ENCODE peak calls at places on chromosomes 6 and 20, in ten cellular contexts. Z, Y, O, V, A, R, K, J, X and U are unnamed samples.

GRCh38 chr6:45986746-45987274 is 28.9 kb downstream of the CLIC5 start:
- DNase-seq in Z (no peak), Y (peak), O (no peak), V (no peak), A (no peak), R (no peak), K (no peak), J (no peak), X (no peak), U (no peak)

GRCh38 chr6:106569444-106569843 is 59.9 kb downstream of the RTN4IP1 start:
- DNase-seq in Z (peak), Y (no peak), O (no peak), V (no peak), A (no peak), R (no peak), K (no peak), J (no peak), X (no peak), U (no peak)

GRCh38 chr6:89776583-89777233 is 42.9 kb downstream of the MDN1 start:
- DNase-seq in Z (no peak), Y (no peak), O (no peak), V (no peak), A (no peak), R (no peak), K (no peak), J (no peak), X (no peak), U (no peak)

GRCh38 chr20:34768105-34768504 is 57.3 kb downstream of the NCOA6 start:
- DNase-seq in Z (peak), Y (no peak), O (no peak), V (no peak), A (no peak), R (no peak), K (no peak), J (no peak), X (no peak), U (no peak)

GRCh38 chr20:53872081-53872541 is 198.3 kb downstream of the BCAS1 start:
- DNase-seq in Z (no peak), Y (no peak), O (no peak), V (no peak), A (no peak), R (no peak), K (no peak), J (no peak), X (no peak), U (no peak)

GRCh38 chr6:56370591-56371198 is 123.3 kb upstream of the COL21A1 start:
- DNase-seq in Z (peak), Y (no peak), O (no peak), V (peak), A (peak), R (no peak), K (no peak), J (peak), X (peak), U (no peak)

GRCh38 chr6:68990313-68990712 is 355.2 kb downstream of the ADGRB3 start:
- DNase-seq in Z (no peak), Y (no peak), O (no peak), V (no peak), A (no peak), R (no peak), K (no peak), J (no peak), X (no peak), U (no peak)

GRCh38 chr20:24743641-24744040 is 205.4 kb upstream of the CST7 start:
- DNase-seq in Z (no peak), Y (no peak), O (no peak), V (no peak), A (no peak), R (no peak), K (no peak), J (no peak), X (no peak), U (no peak)

GRCh38 chr20:64233725-64234124 is 21.8 kb upstream of the PCMTD2 start:
- DNase-seq in Z (no peak), Y (peak), O (no peak), V (no peak), A (no peak), R (peak), K (peak), J (no peak), X (no peak), U (no peak)

GRCh38 chr6:38012573-38012972 is 193.0 kb downstream of the ZFAND3 start:
- DNase-seq in Z (peak), Y (no peak), O (peak), V (no peak), A (peak), R (no peak), K (peak), J (no peak), X (no peak), U (no peak)

GRCh38 chr20:37547912-37548311 is 20.2 kb upstream of the BLCAP start:
- DNase-seq in Z (no peak), Y (no peak), O (no peak), V (no peak), A (no peak), R (no peak), K (no peak), J (no peak), X (no peak), U (no peak)

GRCh38 chr6:2376429-2377355 is 131.3 kb upstream of the GMDS start:
- DNase-seq in Z (peak), Y (no peak), O (peak), V (peak), A (peak), R (no peak), K (no peak), J (peak), X (no peak), U (no peak)

GRCh38 chr6:79574636-79575035 is 37.4 kb upstream of the LCA5 start:
- DNase-seq in Z (peak), Y (no peak), O (peak), V (no peak), A (no peak), R (no peak), K (no peak), J (no peak), X (no peak), U (no peak)

GRCh38 chr6:134041093-134041492 is 11.3 kb downstream of the SLC2A12 start:
- DNase-seq in Z (peak), Y (no peak), O (peak), V (no peak), A (peak), R (no peak), K (no peak), J (no peak), X (no peak), U (no peak)

GRCh38 chr20:9958693-9959092 is 76.1 kb upstream of the ANKEF1 start:
- DNase-seq in Z (no peak), Y (no peak), O (no peak), V (no peak), A (no peak), R (no peak), K (no peak), J (no peak), X (no peak), U (no peak)

GRCh38 chr6:9140861-9141534 is 705.7 kb upstream of the SLC35B3 start:
- DNase-seq in Z (peak), Y (no peak), O (no peak), V (no peak), A (no peak), R (no peak), K (no peak), J (no peak), X (no peak), U (no peak)

GRCh38 chr6:139027620-139028182 is 844 bp upstream of the ABRACL start:
- DNase-seq in Z (peak), Y (no peak), O (no peak), V (peak), A (no peak), R (peak), K (no peak), J (no peak), X (no peak), U (no peak)

GRCh38 chr6:158474961-158475343 is 84.9 kb upstream of the TMEM181 start:
- DNase-seq in Z (peak), Y (no peak), O (no peak), V (no peak), A (peak), R (peak), K (no peak), J (no peak), X (no peak), U (no peak)

GRCh38 chr6:16644540-16645250 is 116.6 kb downstream of the ATXN1 start:
- DNase-seq in Z (no peak), Y (no peak), O (no peak), V (no peak), A (no peak), R (no peak), K (no peak), J (no peak), X (no peak), U (no peak)

GRCh38 chr6:88538130-88538706 is 372.1 kb upstream of the CNR1 start:
- DNase-seq in Z (no peak), Y (no peak), O (no peak), V (no peak), A (no peak), R (no peak), K (no peak), J (no peak), X (no peak), U (no peak)

GRCh38 chr6:34447915-34448314 is 18.0 kb upstream of the PACSIN1 start:
- DNase-seq in Z (no peak), Y (no peak), O (no peak), V (peak), A (no peak), R (no peak), K (no peak), J (no peak), X (no peak), U (no peak)

GRCh38 chr6:26501482-26501986 is 1.4 kb downstream of the BTN1A1 start:
- DNase-seq in Z (peak), Y (no peak), O (no peak), V (peak), A (no peak), R (peak), K (peak), J (peak), X (no peak), U (no peak)

GRCh38 chr20:37529214-37529967 is 1.7 kb upstream of the BLCAP start:
- DNase-seq in Z (no peak), Y (no peak), O (no peak), V (no peak), A (no peak), R (no peak), K (no peak), J (no peak), X (no peak), U (no peak)

GRCh38 chr20:11769825-11770224 is 147.9 kb upstream of the BTBD3 start:
- DNase-seq in Z (no peak), Y (no peak), O (no peak), V (no peak), A (no peak), R (no peak), K (no peak), J (no peak), X (no peak), U (no peak)

GRCh38 chr6:25010917-25011625 is 75.3 kb upstream of the RIPOR2 start:
- DNase-seq in Z (peak), Y (no peak), O (no peak), V (no peak), A (no peak), R (no peak), K (no peak), J (no peak), X (no peak), U (no peak)

GRCh38 chr6:36751091-36751490 is 53.5 kb downstream of the RAB44 start:
- DNase-seq in Z (peak), Y (no peak), O (no peak), V (no peak), A (no peak), R (no peak), K (no peak), J (no peak), X (no peak), U (no peak)

GRCh38 chr6:112144145-112144926 is 56.9 kb downstream of the FAM229B start:
- DNase-seq in Z (peak), Y (no peak), O (no peak), V (no peak), A (no peak), R (no peak), K (no peak), J (no peak), X (peak), U (no peak)

GRCh38 chr6:81694214-81694613 is 58.3 kb downstream of the TENT5A start:
- DNase-seq in Z (no peak), Y (no peak), O (no peak), V (no peak), A (no peak), R (no peak), K (no peak), J (no peak), X (no peak), U (no peak)

GRCh38 chr6:106702451-106703110 is 73.2 kb downstream of the QRSL1 start:
- DNase-seq in Z (no peak), Y (no peak), O (no peak), V (peak), A (no peak), R (peak), K (no peak), J (no peak), X (no peak), U (no peak)

GRCh38 chr20:20201124-20201523 is 148.8 kb downstream of the CFAP61 start:
- DNase-seq in Z (no peak), Y (no peak), O (no peak), V (no peak), A (no peak), R (no peak), K (no peak), J (no peak), X (no peak), U (no peak)

GRCh38 chr6:79307321-79308036 is 73.0 kb upstream of the HMGN3 start:
- DNase-seq in Z (no peak), Y (no peak), O (no peak), V (no peak), A (no peak), R (no peak), K (no peak), J (no peak), X (no peak), U (no peak)

GRCh38 chr6:99745651-99746050 is 139.0 kb downstream of the PRDM13 start:
- DNase-seq in Z (no peak), Y (no peak), O (no peak), V (no peak), A (no peak), R (no peak), K (no peak), J (no peak), X (no peak), U (no peak)

GRCh38 chr20:37596890-37597539 is 69.3 kb upstream of the BLCAP start:
- DNase-seq in Z (no peak), Y (no peak), O (no peak), V (no peak), A (no peak), R (no peak), K (no peak), J (no peak), X (no peak), U (no peak)

GRCh38 chr6:33757906-33758305 is 11.2 kb upstream of the IP6K3 start:
- DNase-seq in Z (no peak), Y (no peak), O (no peak), V (no peak), A (no peak), R (no peak), K (no peak), J (no peak), X (no peak), U (no peak)

GRCh38 chr6:96520039-96520850 is 1.4 kb upstream of the UFL1 start:
- DNase-seq in Z (peak), Y (no peak), O (peak), V (peak), A (no peak), R (peak), K (no peak), J (no peak), X (no peak), U (no peak)

GRCh38 chr20:63087872-63088680 is 81.3 kb upstream of the BHLHE23 start:
- DNase-seq in Z (no peak), Y (no peak), O (no peak), V (peak), A (no peak), R (no peak), K (peak), J (peak), X (peak), U (no peak)

GRCh38 chr6:162463573-162463972 is 264.0 kb downstream of the PRKN start:
- DNase-seq in Z (no peak), Y (no peak), O (no peak), V (no peak), A (no peak), R (no peak), K (no peak), J (no peak), X (no peak), U (no peak)

GRCh38 chr20:23164176-23164601 is 78.1 kb upstream of the CD93 start:
- DNase-seq in Z (no peak), Y (no peak), O (no peak), V (peak), A (no peak), R (peak), K (peak), J (peak), X (peak), U (no peak)

GRCh38 chr20:63625771-63626423 is 1.0 kb downstream of the GMEB2 start:
- DNase-seq in Z (peak), Y (no peak), O (no peak), V (peak), A (no peak), R (no peak), K (peak), J (no peak), X (peak), U (no peak)

GRCh38 chr6:62775427-62776022 is 435.7 kb upstream of the FKBP1C start:
- DNase-seq in Z (no peak), Y (no peak), O (peak), V (no peak), A (peak), R (no peak), K (no peak), J (no peak), X (no peak), U (no peak)
- TF ChIP-seq CTCF in Z (peak), Y (no peak), O (peak), V (peak), A (peak), R (peak), K (no peak), J (no peak), X (no peak), U (peak)

DNA sequence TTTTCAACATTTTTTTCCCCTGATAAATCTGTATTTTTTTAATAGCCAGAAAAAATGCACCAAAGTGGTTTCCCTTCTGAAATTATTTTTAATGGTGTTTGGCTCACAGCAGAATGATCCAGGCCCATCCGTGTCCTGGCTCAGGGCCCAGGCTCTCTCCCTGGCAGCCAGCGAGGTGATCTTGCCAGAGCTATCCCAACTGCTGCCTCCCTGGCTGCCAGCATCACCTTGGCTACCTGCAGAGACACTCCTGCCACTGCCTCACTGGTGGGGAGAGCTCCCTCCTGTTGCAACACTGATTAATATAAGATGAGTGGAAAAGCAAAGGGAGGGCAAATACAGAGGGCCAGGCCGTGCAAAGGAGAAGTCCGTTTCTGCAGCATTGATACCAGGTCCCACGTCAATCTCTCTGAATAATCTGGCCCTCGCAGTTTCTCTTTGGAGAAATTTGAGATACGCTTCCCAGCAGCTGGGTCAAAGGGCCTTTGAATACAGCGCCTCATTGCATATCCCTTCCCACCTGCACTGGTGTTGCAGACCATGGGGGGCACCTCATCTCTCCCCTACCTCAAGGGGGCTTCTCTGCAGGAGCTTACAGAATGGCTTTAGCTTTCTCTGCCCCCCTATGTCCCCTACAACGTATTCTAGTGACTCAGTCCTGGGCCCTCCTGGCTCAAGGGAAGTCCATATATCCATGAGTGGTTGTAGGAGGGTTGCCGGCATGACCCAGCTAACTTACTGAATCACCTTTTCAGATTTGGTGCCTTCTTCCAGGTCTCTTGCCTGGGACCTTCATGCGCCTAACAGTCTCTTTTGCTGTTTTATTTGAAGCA is 12.8 kb upstream of the DSTN start:
- DNase-seq in Z (peak), Y (no peak), O (no peak), V (peak), A (no peak), R (peak), K (peak), J (peak), X (peak), U (no peak)
- H3K27ac ChIP-seq in Z (peak), Y (peak), O (peak), V (peak), A (peak), R (peak), K (peak), J (peak), X (peak), U (peak)

GRCh38 chr6:6931047-6932025 is 176.4 kb upstream of the RREB1 start:
- DNase-seq in Z (no peak), Y (no peak), O (no peak), V (no peak), A (no peak), R (no peak), K (no peak), J (no peak), X (no peak), U (no peak)

GRCh38 chr6:6924708-6925107 is 183.1 kb upstream of the RREB1 start:
- DNase-seq in Z (no peak), Y (peak), O (no peak), V (no peak), A (no peak), R (no peak), K (no peak), J (no peak), X (no peak), U (no peak)

GRCh38 chr6:6925391-6926164 is 182.2 kb upstream of the RREB1 start:
- DNase-seq in Z (peak), Y (peak), O (no peak), V (no peak), A (no peak), R (no peak), K (no peak), J (no peak), X (no peak), U (no peak)

GRCh38 chr6:6930223-6930880 is 177.4 kb upstream of the RREB1 start:
- DNase-seq in Z (no peak), Y (no peak), O (no peak), V (no peak), A (no peak), R (no peak), K (no peak), J (no peak), X (no peak), U (no peak)

GRCh38 chr6:6927437-6928361 is 180.1 kb upstream of the RREB1 start:
- DNase-seq in Z (no peak), Y (peak), O (no peak), V (no peak), A (no peak), R (no peak), K (peak), J (no peak), X (peak), U (no peak)
- TF ChIP-seq POLR2A in Z (no peak), Y (peak), O (no peak), V (no peak), A (no peak), R (no peak), K (no peak), J (no peak), X (no peak), U (no peak)

GRCh38 chr20:50335105-50335504 is 144.5 kb downstream of the CEBPB start:
- DNase-seq in Z (peak), Y (no peak), O (peak), V (no peak), A (peak), R (no peak), K (peak), J (peak), X (no peak), U (no peak)
- TF ChIP-seq CTCF in Z (no peak), Y (no peak), O (no peak), V (no peak), A (no peak), R (no peak), K (no peak), J (no peak), X (no peak), U (no peak)